ENCODE peak calls at places on chromosomes 11 and 22, in seven cellular contexts. L, J, X, O, C, P and Q are unnamed samples.

GRCh38 chr22:48340727-48341709 is 1486.7 kb downstream of the BRD1 start:
- DNase-seq in P (no peak), O (no peak), X (no peak), C (no peak), J (no peak), L (no peak), Q (no peak)

GRCh38 chr22:38069372-38070249 is 12.4 kb downstream of the PICK1 start:
- DNase-seq in C (peak; percentile 87), X (peak; percentile 86), L (peak; percentile 13), J (no peak), P (peak; percentile 55), O (peak; percentile 91), Q (no peak)

GRCh38 chr11:74634537-74634936 is 42.2 kb downstream of the POLD3 start:
- DNase-seq in X (peak; percentile 38), O (peak; percentile 33), L (no peak), P (peak; percentile 63), C (no peak), J (peak; percentile 55), Q (no peak)

GRCh38 chr11:12756101-12756500 is 81.9 kb downstream of the TEAD1 start:
- DNase-seq in C (no peak), P (no peak), O (peak; percentile 61), L (no peak), J (no peak), X (peak; percentile 27), Q (no peak)

GRCh38 chr22:23271597-23271908 is 91.2 kb downstream of the BCR start:
- DNase-seq in C (no peak), J (no peak), X (no peak), O (no peak), L (no peak), P (no peak), Q (no peak)

GRCh38 chr11:26028294-26028954 is 303.5 kb upstream of the ANO3 start:
- DNase-seq in P (peak; percentile 57), X (peak; percentile 42), C (no peak), J (no peak), O (no peak), L (no peak), Q (no peak)

GRCh38 chr22:39135092-39135896 is 17.2 kb downstream of the CBX7 start:
- DNase-seq in J (no peak), O (peak; percentile 61), P (no peak), X (peak; percentile 50), C (no peak), L (no peak), Q (no peak)

GRCh38 chr11:47538741-47539575 is 14.0 kb downstream of the CELF1 start:
- DNase-seq in J (no peak), X (peak; percentile 28), P (peak; percentile 33), L (no peak), C (no peak), O (no peak), Q (no peak)

GRCh38 chr11:2211113-2211971 is 39.7 kb upstream of the TH start:
- DNase-seq in J (peak; percentile 81), O (peak; percentile 65), P (no peak), L (no peak), C (peak; percentile 11), X (no peak), Q (no peak)

GRCh38 chr22:40383905-40384304 is 13.5 kb downstream of the SGSM3 start:
- DNase-seq in J (no peak), C (no peak), O (no peak), L (no peak), X (peak; percentile 90), P (peak; percentile 67), Q (no peak)

GRCh38 chr11:6650104-6650503 is 5.5 kb downstream of the DCHS1 start:
- DNase-seq in P (no peak), C (no peak), X (no peak), L (no peak), O (no peak), J (no peak), Q (no peak)

GRCh38 chr11:10373340-10373739 is 68.5 kb downstream of the ADM start:
- DNase-seq in P (peak; percentile 41), L (no peak), O (peak; percentile 17), J (no peak), X (peak; percentile 71), C (no peak), Q (no peak)

GRCh38 chr11:72443016-72443415 is 8.7 kb upstream of the CLPB start:
- DNase-seq in C (no peak), J (no peak), P (peak; percentile 29), O (no peak), L (no peak), X (peak; percentile 9), Q (no peak)

GRCh38 chr11:64400096-64400495 is 41.1 kb downstream of the RPS6KA4 start:
- DNase-seq in O (no peak), J (peak; percentile 4), C (no peak), X (no peak), L (no peak), P (peak; percentile 51), Q (no peak)

GRCh38 chr11:71435278-71435951 is 12.8 kb downstream of the DHCR7 start:
- DNase-seq in L (no peak), J (no peak), P (no peak), C (no peak), O (no peak), X (no peak), Q (no peak)

GRCh38 chr11:71244116-71244815 is 8.1 kb downstream of the SHANK2 start:
- DNase-seq in X (peak; percentile 54), J (no peak), L (no peak), O (no peak), P (no peak), C (no peak), Q (no peak)

GRCh38 chr11:117663826-117664225 is 133.2 kb downstream of the DSCAML1 start:
- DNase-seq in P (no peak), L (no peak), X (no peak), O (no peak), C (no peak), J (no peak), Q (no peak)

GRCh38 chr11:789951-790350 is at the start of gene CEND1:
- DNase-seq in C (no peak), L (no peak), X (peak; percentile 65), J (no peak), P (peak; percentile 57), O (peak; percentile 53), Q (no peak)